ENCODE peak calls at places on chromosome 18, in ten cellular contexts. One of them, this sample, is unnamed.

GRCh38 chr18:11091746-11092145 is 57.6 kb downstream of the PIEZO2 start:
- DNase-seq in left ventricle myocardium inferior: no peak
- DNase-seq in HT1080: no peak
- DNase-seq in amniotic stem cell: no peak
- DNase-seq in GM13977: no peak
- DNase-seq in mesothelial cell of epicardium: no peak
- DNase-seq in HL-60: no peak
- DNase-seq in OCI-LY7: no peak
- DNase-seq in cardiac fibroblast: no peak
- DNase-seq in activated CD4-positive, alpha-beta memory T cell treated with anti-CD3 and anti-CD28 coated beads, Interleukin-2, amount 10 ng/mL, durations not matched to agents 7 days and 5 days: no peak
- DNase-seq in this sample: no peak

GRCh38 chr18:13800505-13801259 is 23.3 kb upstream of the MC5R start:
- DNase-seq in left ventricle myocardium inferior: peak
- DNase-seq in HT1080: peak
- DNase-seq in amniotic stem cell: no peak
- DNase-seq in GM13977: peak
- DNase-seq in mesothelial cell of epicardium: peak
- DNase-seq in HL-60: no peak
- DNase-seq in OCI-LY7: no peak
- DNase-seq in cardiac fibroblast: peak
- DNase-seq in activated CD4-positive, alpha-beta memory T cell treated with anti-CD3 and anti-CD28 coated beads, Interleukin-2, amount 10 ng/mL, durations not matched to agents 7 days and 5 days: peak
- DNase-seq in this sample: peak

GRCh38 chr18:22283397-22283796 is 114.0 kb downstream of the GATA6 start:
- DNase-seq in left ventricle myocardium inferior: no peak
- DNase-seq in HT1080: peak
- DNase-seq in amniotic stem cell: no peak
- DNase-seq in GM13977: no peak
- DNase-seq in mesothelial cell of epicardium: no peak
- DNase-seq in HL-60: no peak
- DNase-seq in OCI-LY7: no peak
- DNase-seq in cardiac fibroblast: no peak
- DNase-seq in activated CD4-positive, alpha-beta memory T cell treated with anti-CD3 and anti-CD28 coated beads, Interleukin-2, amount 10 ng/mL, durations not matched to agents 7 days and 5 days: no peak
- DNase-seq in this sample: no peak

GRCh38 chr18:57432118-57432517 is 3.1 kb upstream of the ONECUT2 start:
- DNase-seq in left ventricle myocardium inferior: no peak
- DNase-seq in HT1080: no peak
- DNase-seq in amniotic stem cell: no peak
- DNase-seq in GM13977: no peak
- DNase-seq in mesothelial cell of epicardium: no peak
- DNase-seq in HL-60: no peak
- DNase-seq in OCI-LY7: no peak
- DNase-seq in cardiac fibroblast: no peak
- DNase-seq in activated CD4-positive, alpha-beta memory T cell treated with anti-CD3 and anti-CD28 coated beads, Interleukin-2, amount 10 ng/mL, durations not matched to agents 7 days and 5 days: no peak
- DNase-seq in this sample: no peak

GRCh38 chr18:58241877-58242276 is 197.9 kb downstream of the NEDD4L start:
- DNase-seq in left ventricle myocardium inferior: no peak
- DNase-seq in HT1080: peak
- DNase-seq in amniotic stem cell: no peak
- DNase-seq in GM13977: no peak
- DNase-seq in mesothelial cell of epicardium: no peak
- DNase-seq in HL-60: no peak
- DNase-seq in OCI-LY7: no peak
- DNase-seq in cardiac fibroblast: peak
- DNase-seq in activated CD4-positive, alpha-beta memory T cell treated with anti-CD3 and anti-CD28 coated beads, Interleukin-2, amount 10 ng/mL, durations not matched to agents 7 days and 5 days: no peak
- DNase-seq in this sample: no peak

GRCh38 chr18:47397671-47398319 is 146.3 kb upstream of the SKOR2 start:
- DNase-seq in left ventricle myocardium inferior: no peak
- DNase-seq in HT1080: no peak
- DNase-seq in amniotic stem cell: no peak
- DNase-seq in GM13977: peak
- DNase-seq in mesothelial cell of epicardium: no peak
- DNase-seq in HL-60: peak
- DNase-seq in OCI-LY7: peak
- DNase-seq in cardiac fibroblast: no peak
- DNase-seq in activated CD4-positive, alpha-beta memory T cell treated with anti-CD3 and anti-CD28 coated beads, Interleukin-2, amount 10 ng/mL, durations not matched to agents 7 days and 5 days: no peak
- DNase-seq in this sample: no peak

GRCh38 chr18:47754311-47755101 is 176.0 kb downstream of the SMAD2 start:
- DNase-seq in left ventricle myocardium inferior: no peak
- DNase-seq in HT1080: peak
- DNase-seq in amniotic stem cell: no peak
- DNase-seq in GM13977: peak
- DNase-seq in mesothelial cell of epicardium: no peak
- DNase-seq in HL-60: peak
- DNase-seq in OCI-LY7: peak
- DNase-seq in cardiac fibroblast: no peak
- DNase-seq in activated CD4-positive, alpha-beta memory T cell treated with anti-CD3 and anti-CD28 coated beads, Interleukin-2, amount 10 ng/mL, durations not matched to agents 7 days and 5 days: peak
- DNase-seq in this sample: no peak

GRCh38 chr18:22015156-22015555 is 154.2 kb upstream of the GATA6 start:
- DNase-seq in left ventricle myocardium inferior: no peak
- DNase-seq in HT1080: peak
- DNase-seq in amniotic stem cell: no peak
- DNase-seq in GM13977: no peak
- DNase-seq in mesothelial cell of epicardium: no peak
- DNase-seq in HL-60: no peak
- DNase-seq in OCI-LY7: no peak
- DNase-seq in cardiac fibroblast: no peak
- DNase-seq in activated CD4-positive, alpha-beta memory T cell treated with anti-CD3 and anti-CD28 coated beads, Interleukin-2, amount 10 ng/mL, durations not matched to agents 7 days and 5 days: no peak
- DNase-seq in this sample: no peak

GRCh38 chr18:48866028-48866733 is 84.6 kb downstream of the SMAD7 start:
- DNase-seq in left ventricle myocardium inferior: peak
- DNase-seq in HT1080: peak
- DNase-seq in amniotic stem cell: no peak
- DNase-seq in GM13977: no peak
- DNase-seq in mesothelial cell of epicardium: no peak
- DNase-seq in HL-60: no peak
- DNase-seq in OCI-LY7: no peak
- DNase-seq in cardiac fibroblast: peak
- DNase-seq in activated CD4-positive, alpha-beta memory T cell treated with anti-CD3 and anti-CD28 coated beads, Interleukin-2, amount 10 ng/mL, durations not matched to agents 7 days and 5 days: no peak
- DNase-seq in this sample: peak

GRCh38 chr18:35938562-35938961 is 33.9 kb upstream of the RMP24 start:
- DNase-seq in left ventricle myocardium inferior: no peak
- DNase-seq in HT1080: no peak
- DNase-seq in amniotic stem cell: no peak
- DNase-seq in GM13977: no peak
- DNase-seq in mesothelial cell of epicardium: no peak
- DNase-seq in HL-60: no peak
- DNase-seq in OCI-LY7: no peak
- DNase-seq in cardiac fibroblast: no peak
- DNase-seq in activated CD4-positive, alpha-beta memory T cell treated with anti-CD3 and anti-CD28 coated beads, Interleukin-2, amount 10 ng/mL, durations not matched to agents 7 days and 5 days: no peak
- DNase-seq in this sample: no peak

GRCh38 chr18:74116628-74117554 is 30.7 kb downstream of the FBXO15 start:
- DNase-seq in left ventricle myocardium inferior: no peak
- DNase-seq in HT1080: no peak
- DNase-seq in amniotic stem cell: peak
- DNase-seq in GM13977: no peak
- DNase-seq in mesothelial cell of epicardium: no peak
- DNase-seq in HL-60: no peak
- DNase-seq in OCI-LY7: peak
- DNase-seq in cardiac fibroblast: peak
- DNase-seq in activated CD4-positive, alpha-beta memory T cell treated with anti-CD3 and anti-CD28 coated beads, Interleukin-2, amount 10 ng/mL, durations not matched to agents 7 days and 5 days: no peak
- DNase-seq in this sample: no peak

GRCh38 chr18:67600181-67600631 is 83.7 kb upstream of the DSEL start:
- DNase-seq in left ventricle myocardium inferior: no peak
- DNase-seq in HT1080: peak
- DNase-seq in amniotic stem cell: peak
- DNase-seq in GM13977: no peak
- DNase-seq in mesothelial cell of epicardium: no peak
- DNase-seq in HL-60: no peak
- DNase-seq in OCI-LY7: no peak
- DNase-seq in cardiac fibroblast: peak
- DNase-seq in activated CD4-positive, alpha-beta memory T cell treated with anti-CD3 and anti-CD28 coated beads, Interleukin-2, amount 10 ng/mL, durations not matched to agents 7 days and 5 days: no peak
- DNase-seq in this sample: no peak

GRCh38 chr18:4251873-4252272 is 203.2 kb downstream of the DLGAP1 start:
- DNase-seq in left ventricle myocardium inferior: no peak
- DNase-seq in HT1080: no peak
- DNase-seq in amniotic stem cell: no peak
- DNase-seq in GM13977: no peak
- DNase-seq in mesothelial cell of epicardium: no peak
- DNase-seq in HL-60: no peak
- DNase-seq in OCI-LY7: no peak
- DNase-seq in cardiac fibroblast: no peak
- DNase-seq in activated CD4-positive, alpha-beta memory T cell treated with anti-CD3 and anti-CD28 coated beads, Interleukin-2, amount 10 ng/mL, durations not matched to agents 7 days and 5 days: no peak
- DNase-seq in this sample: no peak

GRCh38 chr18:79599503-79599931 is 80.1 kb upstream of the CTDP1 start:
- DNase-seq in left ventricle myocardium inferior: peak
- DNase-seq in HT1080: no peak
- DNase-seq in amniotic stem cell: no peak
- DNase-seq in GM13977: no peak
- DNase-seq in mesothelial cell of epicardium: peak
- DNase-seq in HL-60: no peak
- DNase-seq in OCI-LY7: no peak
- DNase-seq in cardiac fibroblast: peak
- DNase-seq in activated CD4-positive, alpha-beta memory T cell treated with anti-CD3 and anti-CD28 coated beads, Interleukin-2, amount 10 ng/mL, durations not matched to agents 7 days and 5 days: no peak
- DNase-seq in this sample: no peak

GRCh38 chr18:1075310-1075709 is 170.6 kb downstream of the ADCYAP1 start:
- DNase-seq in left ventricle myocardium inferior: no peak
- DNase-seq in HT1080: no peak
- DNase-seq in amniotic stem cell: no peak
- DNase-seq in GM13977: no peak
- DNase-seq in mesothelial cell of epicardium: no peak
- DNase-seq in HL-60: no peak
- DNase-seq in OCI-LY7: no peak
- DNase-seq in cardiac fibroblast: no peak
- DNase-seq in activated CD4-positive, alpha-beta memory T cell treated with anti-CD3 and anti-CD28 coated beads, Interleukin-2, amount 10 ng/mL, durations not matched to agents 7 days and 5 days: no peak
- DNase-seq in this sample: no peak

GRCh38 chr18:29874519-29875098 is 1167.9 kb downstream of the DSC3 start:
- DNase-seq in left ventricle myocardium inferior: no peak
- DNase-seq in HT1080: peak
- DNase-seq in amniotic stem cell: no peak
- DNase-seq in GM13977: peak
- DNase-seq in mesothelial cell of epicardium: no peak
- DNase-seq in HL-60: peak
- DNase-seq in OCI-LY7: peak
- DNase-seq in cardiac fibroblast: peak
- DNase-seq in activated CD4-positive, alpha-beta memory T cell treated with anti-CD3 and anti-CD28 coated beads, Interleukin-2, amount 10 ng/mL, durations not matched to agents 7 days and 5 days: no peak
- DNase-seq in this sample: no peak

GRCh38 chr18:56937874-56938273 is 209.0 kb upstream of the BOD1L2 start:
- DNase-seq in left ventricle myocardium inferior: no peak
- DNase-seq in HT1080: no peak
- DNase-seq in amniotic stem cell: no peak
- DNase-seq in GM13977: no peak
- DNase-seq in mesothelial cell of epicardium: no peak
- DNase-seq in HL-60: no peak
- DNase-seq in OCI-LY7: no peak
- DNase-seq in cardiac fibroblast: peak
- DNase-seq in activated CD4-positive, alpha-beta memory T cell treated with anti-CD3 and anti-CD28 coated beads, Interleukin-2, amount 10 ng/mL, durations not matched to agents 7 days and 5 days: no peak
- DNase-seq in this sample: no peak

GRCh38 chr18:78720456-78721250 is 259.0 kb upstream of the SALL3 start:
- DNase-seq in left ventricle myocardium inferior: no peak
- DNase-seq in HT1080: no peak
- DNase-seq in amniotic stem cell: no peak
- DNase-seq in GM13977: no peak
- DNase-seq in mesothelial cell of epicardium: no peak
- DNase-seq in HL-60: no peak
- DNase-seq in OCI-LY7: no peak
- DNase-seq in cardiac fibroblast: no peak
- DNase-seq in activated CD4-positive, alpha-beta memory T cell treated with anti-CD3 and anti-CD28 coated beads, Interleukin-2, amount 10 ng/mL, durations not matched to agents 7 days and 5 days: no peak
- DNase-seq in this sample: no peak

GRCh38 chr18:59911600-59911999 is 11.8 kb downstream of the PMAIP1 start:
- DNase-seq in left ventricle myocardium inferior: no peak
- DNase-seq in HT1080: no peak
- DNase-seq in amniotic stem cell: no peak
- DNase-seq in GM13977: no peak
- DNase-seq in mesothelial cell of epicardium: no peak
- DNase-seq in HL-60: peak
- DNase-seq in OCI-LY7: peak
- DNase-seq in cardiac fibroblast: no peak
- DNase-seq in activated CD4-positive, alpha-beta memory T cell treated with anti-CD3 and anti-CD28 coated beads, Interleukin-2, amount 10 ng/mL, durations not matched to agents 7 days and 5 days: no peak
- DNase-seq in this sample: no peak

GRCh38 chr18:48607049-48607984 is 68.5 kb downstream of the CTIF start:
- DNase-seq in left ventricle myocardium inferior: peak
- DNase-seq in HT1080: peak
- DNase-seq in amniotic stem cell: peak
- DNase-seq in GM13977: no peak
- DNase-seq in mesothelial cell of epicardium: no peak
- DNase-seq in HL-60: no peak
- DNase-seq in OCI-LY7: no peak
- DNase-seq in cardiac fibroblast: peak
- DNase-seq in activated CD4-positive, alpha-beta memory T cell treated with anti-CD3 and anti-CD28 coated beads, Interleukin-2, amount 10 ng/mL, durations not matched to agents 7 days and 5 days: no peak
- DNase-seq in this sample: peak

GRCh38 chr18:77108001-77108692 is 24.4 kb downstream of the MBP start:
- DNase-seq in left ventricle myocardium inferior: no peak
- DNase-seq in HT1080: peak
- DNase-seq in amniotic stem cell: peak
- DNase-seq in GM13977: no peak
- DNase-seq in mesothelial cell of epicardium: no peak
- DNase-seq in HL-60: no peak
- DNase-seq in OCI-LY7: peak
- DNase-seq in cardiac fibroblast: peak
- DNase-seq in activated CD4-positive, alpha-beta memory T cell treated with anti-CD3 and anti-CD28 coated beads, Interleukin-2, amount 10 ng/mL, durations not matched to agents 7 days and 5 days: no peak
- DNase-seq in this sample: peak

GRCh38 chr18:474416-474815 is 26.1 kb downstream of the COLEC12 start:
- DNase-seq in left ventricle myocardium inferior: no peak
- DNase-seq in HT1080: no peak
- DNase-seq in amniotic stem cell: no peak
- DNase-seq in GM13977: no peak
- DNase-seq in mesothelial cell of epicardium: no peak
- DNase-seq in HL-60: no peak
- DNase-seq in OCI-LY7: no peak
- DNase-seq in cardiac fibroblast: peak
- DNase-seq in activated CD4-positive, alpha-beta memory T cell treated with anti-CD3 and anti-CD28 coated beads, Interleukin-2, amount 10 ng/mL, durations not matched to agents 7 days and 5 days: no peak
- DNase-seq in this sample: no peak

GRCh38 chr18:79486356-79487197 is 90.8 kb downstream of the NFATC1 start:
- DNase-seq in left ventricle myocardium inferior: peak
- DNase-seq in HT1080: no peak
- DNase-seq in amniotic stem cell: no peak
- DNase-seq in GM13977: no peak
- DNase-seq in mesothelial cell of epicardium: no peak
- DNase-seq in HL-60: no peak
- DNase-seq in OCI-LY7: no peak
- DNase-seq in cardiac fibroblast: no peak
- DNase-seq in activated CD4-positive, alpha-beta memory T cell treated with anti-CD3 and anti-CD28 coated beads, Interleukin-2, amount 10 ng/mL, durations not matched to agents 7 days and 5 days: no peak
- DNase-seq in this sample: peak

GRCh38 chr18:34867520-34867919 is 157.4 kb downstream of the DTNA start:
- DNase-seq in left ventricle myocardium inferior: no peak
- DNase-seq in HT1080: no peak
- DNase-seq in amniotic stem cell: no peak
- DNase-seq in GM13977: no peak
- DNase-seq in mesothelial cell of epicardium: no peak
- DNase-seq in HL-60: no peak
- DNase-seq in OCI-LY7: peak
- DNase-seq in cardiac fibroblast: peak
- DNase-seq in activated CD4-positive, alpha-beta memory T cell treated with anti-CD3 and anti-CD28 coated beads, Interleukin-2, amount 10 ng/mL, durations not matched to agents 7 days and 5 days: no peak
- DNase-seq in this sample: no peak

This sample was measured in psoas muscle.